ENCODE peak calls at places on chromosomes 16 and 17, in five cellular contexts. X is heart left ventricle, L is hepatocyte, G is lung, K is lower lobe of right lung. P is an unnamed sample. For H3K9me3, the result is how much of the 10 kb centered on the place peaks cover.

GRCh38 chr16:68739964-68740627 is 3.0 kb downstream of the CDH1 start:
- DNase-seq in X (no peak), L (peak), G (no peak), K (no peak), P (no peak)

GRCh38 chr17:10096556-10096955 is 101.8 kb downstream of the GAS7 start:
- DNase-seq in X (no peak), L (no peak), G (no peak), K (no peak), P (no peak)

GRCh38 chr17:77944390-77945222 is 13.9 kb upstream of the TNRC6C start:
- DNase-seq in X (no peak), L (no peak), G (no peak), K (no peak), P (no peak)

GRCh38 chr16:25823891-25824290 is 132.1 kb downstream of the HS3ST4 start:
- DNase-seq in X (no peak), L (peak), G (no peak), K (peak), P (no peak)

GRCh38 chr17:49994085-49995054 is 654 bp downstream of the DLX3 start:
- DNase-seq in X (no peak), L (peak), G (no peak), K (peak), P (peak)

GRCh38 chr17:17156107-17156506 is 50.0 kb downstream of the PLD6 start:
- DNase-seq in X (no peak), L (no peak), G (no peak), K (no peak), P (no peak)

GRCh38 chr16:57252148-57252721 is 7.2 kb downstream of the ARL2BP start:
- DNase-seq in X (no peak), L (peak), G (peak), K (peak), P (no peak)

GRCh38 chr16:85752511-85753420 is 1.9 kb upstream of the C16orf74 start:
- DNase-seq in X (no peak), L (peak), G (no peak), K (no peak), P (peak)

GRCh38 chr17:49223517-49224197 is 6.9 kb downstream of the PHOSPHO1 start:
- DNase-seq in X (peak), L (peak), G (peak), K (peak), P (peak)

GRCh38 chr17:40307001-40307690 is 1.8 kb upstream of the RARA start:
- DNase-seq in X (no peak), L (peak), G (no peak), K (no peak), P (peak)

GRCh38 chr17:30790279-30790678 is 34.2 kb downstream of the CRLF3 start:
- DNase-seq in X (no peak), L (no peak), G (no peak), K (no peak), P (no peak)

GRCh38 chr16:82979406-82980111 is 352.8 kb downstream of the CDH13 start:
- DNase-seq in X (no peak), L (no peak), G (no peak), K (no peak), P (no peak)

GRCh38 chr17:77887464-77888241 is 70.8 kb upstream of the TNRC6C start:
- DNase-seq in X (peak), L (no peak), G (peak), K (peak), P (no peak)

GRCh38 chr16:67162439-67163163 is 1.9 kb upstream of the HSF4 start:
- DNase-seq in X (no peak), L (no peak), G (no peak), K (no peak), P (no peak)

GRCh38 chr17:19510903-19511302 is 22.8 kb upstream of the SLC47A1 start:
- DNase-seq in X (no peak), L (no peak), G (no peak), K (no peak), P (no peak)

GRCh38 chr17:4941027-4941610 is 1.1 kb downstream of the RNF167 start:
- DNase-seq in X (no peak), L (no peak), G (no peak), K (no peak), P (no peak)

GRCh38 chr17:78924481-78925151 is 571 bp downstream of the TIMP2 start:
- DNase-seq in X (peak), L (peak), G (no peak), K (no peak), P (no peak)

GRCh38 chr16:12903325-12904040 is 2.1 kb downstream of the SHISA9 start:
- DNase-seq in X (no peak), L (no peak), G (no peak), K (no peak), P (peak)

GRCh38 chr16:12178251-12178990 is 201.9 kb downstream of the SNX29 start:
- DNase-seq in X (peak), L (no peak), G (peak), K (no peak), P (no peak)

GRCh38 chr17:45867702-45868101 is 23.0 kb downstream of the SPPL2C start:
- DNase-seq in X (no peak), L (no peak), G (no peak), K (no peak), P (no peak)

GRCh38 chr17:60134396-60135159 is 15.2 kb upstream of the CA4 start:
- DNase-seq in X (peak), L (no peak), G (no peak), K (peak), P (peak)

GRCh38 chr17:32854834-32855389 is 22.0 kb downstream of the MYO1D start:
- DNase-seq in X (no peak), L (peak), G (no peak), K (no peak), P (no peak)

GRCh38 chr17:51764387-51764971 is 394.0 kb downstream of the CA10 start:
- DNase-seq in X (peak), L (peak), G (peak), K (no peak), P (peak)

GRCh38 chr17:44318077-44318892 is 6.3 kb downstream of the SLC25A39 start:
- DNase-seq in X (no peak), L (no peak), G (no peak), K (no peak), P (peak)

GRCh38 chr17:50199651-50200446 is 1.6 kb downstream of the COL1A1 start:
- DNase-seq in X (peak), L (peak), G (peak), K (peak), P (peak)

GRCh38 chr17:77794846-77795245 is 163.7 kb upstream of the TNRC6C start:
- DNase-seq in X (no peak), L (no peak), G (no peak), K (no peak), P (no peak)

GRCh38 chr16:50776042-50776441 is 34.2 kb downstream of the CYLD start:
- DNase-seq in X (no peak), L (peak), G (no peak), K (no peak), P (no peak)

GRCh38 chr16:86789621-86790051 is 211.3 kb downstream of the FOXL1 start:
- DNase-seq in X (no peak), L (no peak), G (no peak), K (no peak), P (no peak)

GRCh38 chr16:29862383-29862883 is 593 bp downstream of the CDIPT start:
- DNase-seq in X (no peak), L (peak), G (no peak), K (no peak), P (peak)

GRCh38 chr17:67377727-67378443 is 804 bp downstream of the PITPNC1 start:
- DNase-seq in X (peak), L (peak), G (peak), K (peak), P (peak)

GRCh38 chr17:1168537-1169234 is 11.1 kb downstream of the ABR start:
- DNase-seq in X (no peak), L (no peak), G (no peak), K (no peak), P (no peak)

GRCh38 chr17:40952675-40953074 is 14.1 kb downstream of the KRT39 start:
- DNase-seq in X (no peak), L (no peak), G (no peak), K (no peak), P (no peak)

GRCh38 chr16:30131869-30132475 is 9.0 kb upstream of the MAPK3 start:
- DNase-seq in X (no peak), L (no peak), G (no peak), K (no peak), P (no peak)

GRCh38 chr17:2602597-2603017 is 9.2 kb downstream of the PAFAH1B1 start:
- DNase-seq in X (no peak), L (no peak), G (no peak), K (no peak), P (no peak)

GRCh38 chr16:90046971-90047713 is 27.9 kb upstream of the DBNDD1 start:
- DNase-seq in X (peak), L (peak), G (peak), K (peak), P (no peak)

GRCh38 chr17:30952645-30953393 is 18.0 kb upstream of the RNF135 start:
- DNase-seq in X (no peak), L (no peak), G (no peak), K (peak), P (no peak)

GRCh38 chr17:15954222-15954621 is 9.3 kb downstream of the ADORA2B start:
- DNase-seq in X (no peak), L (no peak), G (no peak), K (no peak), P (no peak)

DNA sequence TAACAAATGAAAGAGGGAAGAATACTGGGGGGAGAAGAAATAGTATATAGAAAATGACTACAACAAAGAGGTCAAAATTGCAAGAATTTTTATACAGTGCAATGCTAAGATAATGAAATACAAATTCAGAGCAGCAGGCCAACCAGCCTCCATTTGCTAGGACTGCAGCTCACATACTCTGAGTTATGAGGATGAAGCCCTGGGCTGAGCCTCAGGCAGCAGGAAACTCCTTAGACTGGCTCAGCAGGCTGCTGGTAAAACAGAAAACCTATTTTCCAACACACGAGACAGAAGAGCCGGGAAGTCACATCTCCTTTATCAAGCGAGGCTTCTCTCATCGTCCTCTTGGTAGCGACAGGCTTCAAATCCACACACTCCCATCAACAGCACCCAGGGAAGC is 296.5 kb downstream of the SLC39A11 start:
- DNase-seq in X (no peak), L (no peak), G (no peak), K (no peak), P (no peak)
- H3K9me3 ChIP-seq in X (half or more), L (under half), G (under half), K (under half), P (under half)

GRCh38 chr17:83149326-83149725 is 69.9 kb downstream of the METRNL start:
- DNase-seq in X (no peak), L (peak), G (peak), K (no peak), P (no peak)

GRCh38 chr17:83151442-83152220 is 72.2 kb downstream of the METRNL start:
- DNase-seq in X (peak), L (peak), G (peak), K (no peak), P (no peak)

GRCh38 chr17:83149761-83150251 is 70.4 kb downstream of the METRNL start:
- DNase-seq in X (no peak), L (peak), G (peak), K (no peak), P (no peak)

GRCh38 chr17:83151056-83151441 is 71.6 kb downstream of the METRNL start:
- DNase-seq in X (no peak), L (no peak), G (no peak), K (no peak), P (no peak)

GRCh38 chr17:83150369-83151055 is 71.1 kb downstream of the METRNL start:
- DNase-seq in X (no peak), L (peak), G (no peak), K (no peak), P (no peak)
- H3K9me3 ChIP-seq in X (under half), L (under half), G (under half), K (under half), P (under half)

DNA sequence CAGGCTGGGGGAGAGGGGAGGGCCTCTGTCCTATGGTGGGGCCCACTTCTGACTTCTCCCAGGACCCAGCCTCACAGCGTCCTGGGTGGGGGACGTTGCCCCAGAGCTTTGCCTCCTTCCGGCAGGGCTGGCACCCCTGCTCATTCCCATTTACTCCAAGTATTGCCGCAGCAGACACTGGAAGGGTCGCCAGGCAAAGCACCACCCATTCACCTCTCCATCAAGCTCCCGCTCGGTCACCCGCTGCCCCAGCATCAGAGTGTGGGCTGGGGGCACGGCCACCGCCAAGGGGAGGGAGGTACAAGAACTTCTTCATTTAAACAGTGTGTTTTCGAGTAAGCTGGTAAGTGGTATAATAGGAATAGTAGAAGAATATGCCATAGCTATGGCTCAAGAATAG is 52.8 kb upstream of the GNG13 start:
- DNase-seq in X (no peak), L (no peak), G (no peak), K (no peak), P (no peak)
- H3K9me3 ChIP-seq in X (under half), L (under half), G (under half), K (under half), P (under half)

GRCh38 chr16:46775214-46775613 is 27.1 kb upstream of the MYLK3 start:
- DNase-seq in X (no peak), L (no peak), G (no peak), K (no peak), P (no peak)
- H3K9me3 ChIP-seq in X (under half), L (under half), G (under half), K (under half), P (under half)

GRCh38 chr17:34011599-34011998 is 243.5 kb upstream of the CCL2 start:
- DNase-seq in X (no peak), L (no peak), G (no peak), K (no peak), P (no peak)
- H3K9me3 ChIP-seq in X (under half), L (under half), G (under half), K (under half), P (under half)

GRCh38 chr16:78768226-78768625 is 668.8 kb downstream of the WWOX start:
- DNase-seq in X (no peak), L (no peak), G (no peak), K (no peak), P (no peak)

GRCh38 chr16:78762222-78762621 is 662.8 kb downstream of the WWOX start:
- DNase-seq in X (no peak), L (no peak), G (no peak), K (no peak), P (no peak)

GRCh38 chr16:78761427-78761826 is 662.0 kb downstream of the WWOX start:
- DNase-seq in X (no peak), L (no peak), G (no peak), K (no peak), P (no peak)

GRCh38 chr16:78763821-78764440 is 664.5 kb downstream of the WWOX start:
- DNase-seq in X (no peak), L (no peak), G (no peak), K (no peak), P (no peak)

GRCh38 chr16:78764478-78764877 is 665.0 kb downstream of the WWOX start:
- DNase-seq in X (no peak), L (no peak), G (no peak), K (no peak), P (no peak)
- H3K9me3 ChIP-seq in X (under half), L (under half), G (under half), K (under half), P (under half)

DNA sequence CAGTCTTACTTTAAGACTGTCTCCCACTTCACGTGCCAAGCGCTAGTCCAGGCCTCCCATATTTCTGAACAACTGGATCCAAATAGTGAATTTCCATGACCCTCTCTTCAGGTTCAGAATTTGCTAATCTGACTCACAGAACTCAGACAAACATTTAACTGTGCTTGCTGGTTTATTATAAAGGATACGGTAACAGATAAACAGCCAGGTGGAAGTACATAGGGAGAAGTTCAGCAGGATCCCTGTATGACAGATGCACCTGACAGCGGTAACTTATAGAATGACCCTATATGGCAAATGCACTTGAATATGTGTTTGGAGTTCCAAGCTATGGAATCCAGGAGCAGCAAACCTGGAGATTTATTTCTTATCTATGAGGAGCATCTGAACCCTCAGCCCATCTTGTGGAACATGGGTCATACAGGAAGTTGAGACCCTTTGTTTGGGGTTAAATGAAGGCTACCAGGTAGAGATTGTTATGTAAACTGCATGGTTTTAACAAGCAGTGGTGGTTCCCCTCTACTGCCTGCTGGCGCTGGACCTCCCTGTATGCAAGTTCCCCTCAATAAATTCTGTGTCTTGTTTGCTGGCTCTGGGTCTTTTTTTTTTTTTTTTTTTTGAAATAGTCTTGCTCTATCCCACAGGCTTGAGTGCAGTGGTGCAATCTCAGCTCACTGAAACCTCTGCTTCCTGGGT is 622.6 kb downstream of the KCNJ2 start:
- DNase-seq in X (no peak), L (no peak), G (no peak), K (no peak), P (no peak)
- H3K9me3 ChIP-seq in X (under half), L (under half), G (under half), K (under half), P (under half)

GRCh38 chr16:53576904-53577303 is 73.9 kb upstream of the AKTIP start:
- DNase-seq in X (no peak), L (no peak), G (no peak), K (no peak), P (no peak)

GRCh38 chr16:53576228-53576627 is 73.2 kb upstream of the AKTIP start:
- DNase-seq in X (no peak), L (no peak), G (no peak), K (no peak), P (no peak)

GRCh38 chr16:53581784-53582183 is 78.8 kb upstream of the AKTIP start:
- DNase-seq in X (no peak), L (no peak), G (no peak), K (no peak), P (no peak)

GRCh38 chr16:53580038-53580802 is 77.2 kb upstream of the AKTIP start:
- DNase-seq in X (no peak), L (no peak), G (no peak), K (no peak), P (no peak)
- H3K9me3 ChIP-seq in X (under half), L (under half), G (under half), K (under half), P (under half)

GRCh38 chr17:28471127-28471453 is 2.4 kb upstream of the SLC13A2 start:
- DNase-seq in X (no peak), L (no peak), G (no peak), K (no peak), P (no peak)

GRCh38 chr17:28471531-28472342 is 1.7 kb upstream of the SLC13A2 start:
- DNase-seq in X (no peak), L (no peak), G (no peak), K (no peak), P (no peak)

GRCh38 chr17:28469376-28469775 is 4.1 kb upstream of the SLC13A2 start:
- DNase-seq in X (no peak), L (no peak), G (no peak), K (no peak), P (no peak)

GRCh38 chr17:28468781-28469180 is 4.7 kb upstream of the SLC13A2 start:
- DNase-seq in X (no peak), L (no peak), G (no peak), K (no peak), P (no peak)

DNA sequence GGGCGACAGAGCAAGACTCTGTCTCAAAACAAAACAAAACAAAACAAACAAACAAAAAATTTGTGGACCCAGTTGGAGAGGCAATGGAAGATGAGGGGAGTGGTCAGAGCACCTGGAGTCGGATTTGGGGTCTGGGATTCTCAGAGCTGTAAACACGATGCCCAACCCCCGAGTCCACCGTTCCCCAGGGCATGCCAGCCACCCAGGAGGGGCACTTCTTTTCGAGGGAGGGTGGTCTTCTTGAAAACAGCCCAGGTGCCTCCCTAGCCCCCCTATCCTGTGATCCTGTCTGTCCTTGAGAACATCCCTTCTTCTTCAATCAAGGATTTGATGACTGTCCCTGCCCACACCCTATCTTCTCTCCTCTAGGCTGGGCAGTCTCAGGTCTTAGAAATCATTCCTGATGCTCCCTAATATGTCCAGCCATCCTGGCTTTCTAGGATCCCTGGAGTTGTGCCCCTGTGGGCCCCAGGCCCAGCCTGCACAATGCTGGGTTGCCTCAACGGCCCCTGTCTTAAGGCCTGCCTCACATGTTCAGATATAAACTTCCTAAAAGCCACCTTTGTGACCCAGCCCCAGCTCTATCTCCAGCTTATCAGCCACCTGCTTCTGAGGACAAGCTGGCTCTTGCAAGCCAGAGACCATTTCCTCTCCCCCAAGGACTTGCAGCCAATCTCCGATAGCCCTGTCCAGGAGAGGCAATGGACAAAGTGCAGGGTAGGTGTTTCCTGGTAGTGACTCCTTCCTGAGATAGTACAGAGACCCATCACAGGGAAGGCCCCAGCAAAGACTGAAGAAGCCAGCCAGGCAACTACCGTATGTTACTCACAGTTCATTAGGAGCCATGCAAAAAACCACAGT is 2.9 kb upstream of the SLC13A2 start:
- DNase-seq in X (no peak), L (peak), G (no peak), K (no peak), P (peak)
- H3K9me3 ChIP-seq in X (under half), L (under half), G (under half), K (under half), P (under half)

GRCh38 chr16:54359555-54359954 is 73.0 kb upstream of the IRX3 start:
- DNase-seq in X (no peak), L (no peak), G (no peak), K (no peak), P (no peak)
- H3K9me3 ChIP-seq in X (under half), L (under half), G (under half), K (under half), P (under half)

P was measured in WERI-Rb-1.